ENCODE peak calls at places on chromosomes 16 and 17, in eight cellular contexts. One of them, this sample, is unnamed.

GRCh38 chr17:41522301-41523224 is 3.9 kb upstream of the KRT15 start:
- DNase-seq in NCI-H2029: no peak
- DNase-seq in A549: no peak
- DNase-seq in Right ventricle myocardium inferior: no peak
- DNase-seq in retina: no peak
- DNase-seq in hepatic stellate cell: no peak
- DNase-seq in AG08396: no peak
- DNase-seq in T-helper 1 cell: no peak
- DNase-seq in this sample: no peak

GRCh38 chr17:50799582-50799981 is 32.3 kb upstream of the ANKRD40CL start:
- DNase-seq in NCI-H2029: no peak
- DNase-seq in A549: no peak
- DNase-seq in Right ventricle myocardium inferior: no peak
- DNase-seq in retina: peak
- DNase-seq in hepatic stellate cell: no peak
- DNase-seq in AG08396: no peak
- DNase-seq in T-helper 1 cell: no peak
- DNase-seq in this sample: no peak

GRCh38 chr17:79842656-79843474 is 3.6 kb upstream of the CBX4 start:
- DNase-seq in NCI-H2029: no peak
- DNase-seq in A549: no peak
- DNase-seq in Right ventricle myocardium inferior: no peak
- DNase-seq in retina: peak
- DNase-seq in hepatic stellate cell: no peak
- DNase-seq in AG08396: no peak
- DNase-seq in T-helper 1 cell: no peak
- DNase-seq in this sample: no peak

GRCh38 chr16:30065943-30066881 is 652 bp downstream of the ALDOA start:
- DNase-seq in NCI-H2029: no peak
- DNase-seq in A549: no peak
- DNase-seq in Right ventricle myocardium inferior: peak
- DNase-seq in retina: no peak
- DNase-seq in hepatic stellate cell: peak
- DNase-seq in AG08396: peak
- DNase-seq in T-helper 1 cell: no peak
- DNase-seq in this sample: no peak

GRCh38 chr17:73625006-73625405 is 19.2 kb downstream of the SDK2 start:
- DNase-seq in NCI-H2029: no peak
- DNase-seq in A549: no peak
- DNase-seq in Right ventricle myocardium inferior: no peak
- DNase-seq in retina: no peak
- DNase-seq in hepatic stellate cell: no peak
- DNase-seq in AG08396: no peak
- DNase-seq in T-helper 1 cell: no peak
- DNase-seq in this sample: no peak

GRCh38 chr16:67504190-67505021 is 21.1 kb upstream of the AGRP start:
- DNase-seq in NCI-H2029: no peak
- DNase-seq in A549: no peak
- DNase-seq in Right ventricle myocardium inferior: peak
- DNase-seq in retina: no peak
- DNase-seq in hepatic stellate cell: no peak
- DNase-seq in AG08396: no peak
- DNase-seq in T-helper 1 cell: no peak
- DNase-seq in this sample: peak

GRCh38 chr17:59534583-59534982 is 30.8 kb upstream of the DHX40 start:
- DNase-seq in NCI-H2029: no peak
- DNase-seq in A549: peak
- DNase-seq in Right ventricle myocardium inferior: no peak
- DNase-seq in retina: no peak
- DNase-seq in hepatic stellate cell: no peak
- DNase-seq in AG08396: no peak
- DNase-seq in T-helper 1 cell: no peak
- DNase-seq in this sample: no peak

GRCh38 chr17:4598776-4599504 is 14.6 kb downstream of the SMTNL2 start:
- DNase-seq in NCI-H2029: no peak
- DNase-seq in A549: no peak
- DNase-seq in Right ventricle myocardium inferior: peak
- DNase-seq in retina: peak
- DNase-seq in hepatic stellate cell: no peak
- DNase-seq in AG08396: no peak
- DNase-seq in T-helper 1 cell: no peak
- DNase-seq in this sample: peak

GRCh38 chr17:82882715-82883446 is 43.1 kb upstream of the ZNF750 start:
- DNase-seq in NCI-H2029: peak
- DNase-seq in A549: no peak
- DNase-seq in Right ventricle myocardium inferior: no peak
- DNase-seq in retina: no peak
- DNase-seq in hepatic stellate cell: no peak
- DNase-seq in AG08396: no peak
- DNase-seq in T-helper 1 cell: peak
- DNase-seq in this sample: peak

GRCh38 chr16:23453338-23454052 is 506 bp upstream of the COG7 start:
- DNase-seq in NCI-H2029: no peak
- DNase-seq in A549: no peak
- DNase-seq in Right ventricle myocardium inferior: no peak
- DNase-seq in retina: no peak
- DNase-seq in hepatic stellate cell: no peak
- DNase-seq in AG08396: no peak
- DNase-seq in T-helper 1 cell: no peak
- DNase-seq in this sample: no peak

GRCh38 chr16:81546781-81547180 is 102.2 kb downstream of the CMIP start:
- DNase-seq in NCI-H2029: no peak
- DNase-seq in A549: no peak
- DNase-seq in Right ventricle myocardium inferior: no peak
- DNase-seq in retina: no peak
- DNase-seq in hepatic stellate cell: no peak
- DNase-seq in AG08396: no peak
- DNase-seq in T-helper 1 cell: no peak
- DNase-seq in this sample: peak

GRCh38 chr17:30908717-30909420 is 2.8 kb upstream of the TEFM start:
- DNase-seq in NCI-H2029: no peak
- DNase-seq in A549: no peak
- DNase-seq in Right ventricle myocardium inferior: no peak
- DNase-seq in retina: no peak
- DNase-seq in hepatic stellate cell: no peak
- DNase-seq in AG08396: no peak
- DNase-seq in T-helper 1 cell: no peak
- DNase-seq in this sample: no peak

This sample was measured in kidney.